ENCODE peak calls at places on chromosomes 2 and 18, in five cellular contexts. M, E, H, R and Q are unnamed samples.

GRCh38 chr18:1103567-1103966 is 198.9 kb downstream of the ADCYAP1 start:
- DNase-seq in M (no peak), E (no peak), H (no peak), R (no peak), Q (no peak)

GRCh38 chr2:230955163-230955779 is 30.2 kb upstream of the GPR55 start:
- DNase-seq in M (no peak), E (no peak), H (no peak), R (no peak), Q (no peak)

GRCh38 chr2:163690896-163691295 is 44.9 kb downstream of the FIGN start:
- DNase-seq in M (no peak), E (no peak), H (no peak), R (no peak), Q (no peak)

GRCh38 chr18:4251873-4252272 is 203.2 kb downstream of the DLGAP1 start:
- DNase-seq in M (no peak), E (no peak), H (no peak), R (no peak), Q (no peak)

GRCh38 chr18:74534150-74534969 is at the start of gene CNDP1:
- DNase-seq in M (no peak), E (no peak), H (no peak), R (no peak), Q (peak; percentile 83)

GRCh38 chr2:109511168-109511567 is 102.6 kb downstream of the SEPTIN10 start:
- DNase-seq in M (no peak), E (no peak), H (no peak), R (no peak), Q (no peak)

GRCh38 chr2:188079176-188079575 is 212.5 kb upstream of the GULP1 start:
- DNase-seq in M (peak; percentile 59), E (no peak), H (peak; percentile 87), R (no peak), Q (no peak)

GRCh38 chr2:71282493-71282892 is 49.1 kb upstream of the ZNF638 start:
- DNase-seq in M (peak; percentile 7), E (peak; percentile 41), H (peak; percentile 3), R (no peak), Q (no peak)

GRCh38 chr18:69787825-69788547 is 159.7 kb downstream of the CD226 start:
- DNase-seq in M (peak; percentile 55), E (peak; percentile 10), H (peak; percentile 69), R (peak; percentile 36), Q (no peak)

GRCh38 chr2:185245806-185246205 is 492.8 kb upstream of the FSIP2 start:
- DNase-seq in M (peak; percentile 1), E (no peak), H (peak; percentile 12), R (no peak), Q (no peak)

GRCh38 chr2:20071397-20072383 is 20.3 kb upstream of the LAPTM4A start:
- DNase-seq in M (peak; percentile 98), E (peak; percentile 84), H (peak; percentile 96), R (no peak), Q (peak; percentile 75)

GRCh38 chr2:19299032-19299431 is 59.4 kb downstream of the OSR1 start:
- DNase-seq in M (no peak), E (peak; percentile 31), H (peak; percentile 87), R (no peak), Q (no peak)

GRCh38 chr2:20291106-20291564 is 59.5 kb downstream of the PUM2 start:
- DNase-seq in M (peak; percentile 84), E (peak; percentile 91), H (peak; percentile 96), R (peak; percentile 50), Q (no peak)

GRCh38 chr18:3595282-3596273 is 145.6 kb downstream of the TGIF1 start:
- DNase-seq in M (peak; percentile 95), E (peak; percentile 83), H (peak; percentile 95), R (peak; percentile 79), Q (no peak)

GRCh38 chr2:10271946-10272345 is 30.8 kb upstream of the HPCAL1 start:
- DNase-seq in M (no peak), E (no peak), H (no peak), R (no peak), Q (no peak)

GRCh38 chr2:213316001-213316735 is 31.9 kb downstream of the SPAG16 start:
- DNase-seq in M (peak; percentile 5), E (peak; percentile 58), H (peak; percentile 90), R (no peak), Q (no peak)
- H3K4me3 ChIP-seq in M (no peak overlapping the region), E (no peak overlapping the region), H (no peak overlapping the region), R (no peak overlapping the region), Q (no peak overlapping the region)

GRCh38 chr2:51413726-51414125 is 381.8 kb upstream of the NRXN1 start:
- DNase-seq in M (no peak), E (no peak), H (peak; percentile 30), R (no peak), Q (no peak)
- H3K4me3 ChIP-seq in M (no peak overlapping the region), E (no peak overlapping the region), H (no peak overlapping the region), R (no peak overlapping the region), Q (no peak overlapping the region)

DNA sequence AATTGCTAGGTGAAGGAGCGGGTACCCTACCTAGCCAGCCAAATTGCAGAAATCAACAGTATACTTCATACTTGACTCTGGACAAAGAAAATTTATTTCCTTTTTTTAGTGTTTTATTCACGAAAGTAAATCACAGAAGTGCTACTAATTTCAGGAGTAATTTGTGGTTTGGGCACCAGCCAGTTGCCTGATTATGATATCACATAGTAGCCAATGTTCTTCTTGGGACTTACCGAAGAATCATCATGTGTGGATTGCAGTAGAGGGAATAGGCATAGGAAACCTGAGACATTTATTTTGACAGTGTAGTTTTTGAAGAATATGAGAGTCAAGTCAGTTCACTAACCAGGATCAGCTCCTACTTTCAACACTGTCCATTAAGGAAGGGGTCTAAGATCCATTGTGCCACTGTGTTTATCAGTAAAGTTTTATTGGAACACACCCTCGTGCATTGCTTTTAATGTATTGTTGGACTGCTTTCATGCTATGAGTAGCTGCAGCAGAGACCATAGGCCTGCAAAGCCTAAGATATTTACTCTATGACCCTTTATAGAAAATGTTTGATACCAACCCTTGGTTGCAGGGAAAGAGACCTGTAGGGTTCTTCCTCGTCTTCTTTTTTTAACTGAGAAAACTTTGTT is 32.1 kb downstream of the TNFRSF11A start:
- DNase-seq in M (no peak), E (no peak), H (no peak), R (no peak), Q (no peak)
- H3K4me3 ChIP-seq in M (no peak overlapping the region), E (no peak overlapping the region), H (no peak overlapping the region), R (no peak overlapping the region), Q (no peak overlapping the region)

DNA sequence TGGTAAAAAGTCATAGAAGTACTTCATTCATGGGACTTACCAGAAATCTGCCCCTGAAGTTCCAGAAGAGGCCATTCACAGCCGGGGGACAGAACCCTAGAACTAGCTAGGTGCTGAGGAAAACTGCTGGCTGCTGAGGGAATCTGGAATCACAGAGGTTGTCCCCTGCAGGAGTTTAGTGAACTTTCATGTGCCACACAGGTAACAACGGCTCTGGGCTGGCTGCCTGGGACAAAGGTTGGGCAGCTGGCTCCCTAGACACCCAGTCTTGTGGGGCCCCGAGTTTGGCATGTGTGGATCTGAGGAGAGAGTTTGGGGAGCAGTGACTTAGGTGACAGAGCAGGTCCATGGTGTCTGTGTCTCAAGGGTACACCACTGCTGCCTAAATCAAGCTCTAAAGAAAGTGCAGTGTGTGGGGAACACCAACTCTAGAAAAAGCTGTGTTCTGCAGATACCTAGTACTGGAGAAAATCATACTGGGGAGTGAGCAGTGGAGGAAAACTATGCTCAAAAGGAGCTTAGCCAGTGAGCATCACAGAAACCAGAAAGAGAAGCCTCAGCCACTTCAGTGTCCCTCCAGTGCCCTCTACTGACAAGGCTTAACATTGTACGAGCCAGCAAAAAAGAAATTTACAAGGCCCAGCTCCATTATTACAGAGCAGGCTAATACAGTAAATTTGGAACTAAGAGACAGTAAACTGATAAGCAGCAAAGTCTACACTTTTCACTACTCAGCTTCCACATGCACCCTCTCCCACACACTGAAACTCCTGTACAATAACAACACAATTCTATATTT is 15.2 kb downstream of the GALNT3 start:
- DNase-seq in M (peak; percentile 14), E (peak; percentile 31), H (no peak), R (peak; percentile 21), Q (no peak)
- H3K4me3 ChIP-seq in M (no peak overlapping the region), E (no peak overlapping the region), H (no peak overlapping the region), R (no peak overlapping the region), Q (no peak overlapping the region)

GRCh38 chr2:190467575-190468083 is 59.5 kb downstream of the MFSD6 start:
- DNase-seq in M (peak; percentile 20), E (no peak), H (peak; percentile 51), R (no peak), Q (no peak)
- H3K4me3 ChIP-seq in M (no peak overlapping the region), E (no peak overlapping the region), H (no peak overlapping the region), R (no peak overlapping the region), Q (no peak overlapping the region)

GRCh38 chr2:144490857-144491256 is 29.1 kb downstream of the ZEB2 start:
- DNase-seq in M (no peak), E (no peak), H (no peak), R (no peak), Q (no peak)
- H3K4me3 ChIP-seq in M (no peak overlapping the region), E (no peak overlapping the region), H (no peak overlapping the region), R (no peak overlapping the region), Q (no peak overlapping the region)

GRCh38 chr18:63888473-63889190 is 1.1 kb downstream of the SERPINB2 start:
- DNase-seq in M (peak; percentile 29), E (no peak), H (no peak), R (no peak), Q (no peak)
- H3K4me3 ChIP-seq in M (no peak overlapping the region), E (no peak overlapping the region), H (no peak overlapping the region), R (peak overlapping the region; percentile 53), Q (no peak overlapping the region)

GRCh38 chr2:118834901-118835738 is 12.3 kb downstream of the EN1 start:
- DNase-seq in M (no peak), E (no peak), H (no peak), R (no peak), Q (no peak)
- H3K4me3 ChIP-seq in M (peak overlapping the region; percentile 38), E (peak overlapping the region; percentile 54), H (peak overlapping the region; percentile 20), R (no peak overlapping the region), Q (peak overlapping the region; percentile 56)

DNA sequence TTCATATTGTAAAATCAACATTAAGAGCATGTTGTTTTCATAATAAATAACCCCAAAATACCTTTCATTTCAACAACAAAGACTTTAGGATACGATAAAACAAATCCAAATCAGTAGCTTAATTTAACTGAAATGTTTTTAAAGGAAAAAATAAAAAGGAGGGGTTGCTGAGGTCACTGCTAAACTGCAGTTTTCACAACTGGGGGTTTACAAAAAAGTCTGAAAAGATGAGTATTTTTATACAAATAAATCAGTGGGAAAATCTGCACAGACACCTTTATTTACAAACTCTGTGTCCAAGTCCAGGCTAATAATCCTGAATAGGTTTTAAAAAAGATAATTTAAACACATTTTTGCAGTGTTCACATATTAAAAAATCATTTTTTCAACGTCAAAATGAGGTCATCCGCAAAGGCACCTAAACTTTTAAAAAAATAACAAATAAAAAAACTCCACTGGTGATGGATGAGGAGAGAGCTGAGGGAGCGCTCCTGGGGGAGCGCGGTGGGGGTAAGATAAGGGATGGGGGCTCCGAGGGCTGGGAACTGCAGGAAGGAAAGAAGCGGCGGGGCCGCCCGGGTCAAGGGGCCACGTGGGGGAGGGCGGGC is 3.1 kb downstream of the DLX2 start:
- DNase-seq in M (no peak), E (no peak), H (no peak), R (no peak), Q (no peak)
- H3K4me3 ChIP-seq in M (peak overlapping the region; percentile 39), E (peak overlapping the region; percentile 42), H (peak overlapping the region; percentile 56), R (no peak overlapping the region), Q (peak overlapping the region; percentile 53)

GRCh38 chr2:178394816-178395215 is 56.2 kb downstream of the PRKRA start:
- DNase-seq in M (no peak), E (no peak), H (no peak), R (no peak), Q (no peak)
- H3K4me3 ChIP-seq in M (no peak overlapping the region), E (no peak overlapping the region), H (no peak overlapping the region), R (no peak overlapping the region), Q (no peak overlapping the region)